ENCODE peak calls at places on chromosomes 2 and 18, in seven cellular contexts. N is right cardiac atrium; E is neural progenitor cell; M is CD4-positive, CD25-positive, alpha-beta regulatory T cell; Z is spleen; D is uterus; X is A673. J is an unnamed sample. For H3K4me1, the result is how much of the 10 kb centered on the place peaks cover.

GRCh38 chr2:226136739-226137138 is 662.9 kb downstream of the IRS1 start:
- DNase-seq in N (no peak), E (no peak), M (no peak), Z (peak), D (no peak), X (no peak), J (no peak)

GRCh38 chr2:104476563-104476988 is 377.3 kb upstream of the POU3F3 start:
- DNase-seq in N (no peak), E (no peak), M (no peak), Z (no peak), D (no peak), X (no peak), J (no peak)

GRCh38 chr18:54551590-54551989 is 39.5 kb upstream of the DYNAP start:
- DNase-seq in N (no peak), E (peak), M (no peak), Z (no peak), D (no peak), X (no peak), J (no peak)

GRCh38 chr2:15638720-15639119 is 47.1 kb downstream of the DDX1 start:
- DNase-seq in N (no peak), E (no peak), M (no peak), Z (no peak), D (no peak), X (no peak), J (no peak)

GRCh38 chr2:144480257-144480656 is 39.7 kb downstream of the ZEB2 start:
- DNase-seq in N (no peak), E (peak), M (no peak), Z (no peak), D (no peak), X (no peak), J (no peak)

GRCh38 chr2:205237524-205237923 is 444.8 kb upstream of the NRP2 start:
- DNase-seq in N (no peak), E (no peak), M (no peak), Z (no peak), D (no peak), X (no peak), J (no peak)

GRCh38 chr2:71790261-71791038 is 337.1 kb downstream of the DYSF start:
- DNase-seq in N (no peak), E (no peak), M (no peak), Z (peak), D (no peak), X (no peak), J (no peak)

GRCh38 chr2:216690451-216691209 is 4.7 kb downstream of the IGFBP5 start:
- DNase-seq in N (peak), E (peak), M (no peak), Z (no peak), D (peak), X (no peak), J (no peak)

GRCh38 chr2:56687169-56687568 is 503.4 kb downstream of the CCDC85A start:
- DNase-seq in N (no peak), E (no peak), M (no peak), Z (no peak), D (no peak), X (peak), J (no peak)

GRCh38 chr2:85887566-85888019 is 1.2 kb downstream of the ST3GAL5 start:
- DNase-seq in N (peak), E (peak), M (peak), Z (peak), D (peak), X (peak), J (peak)

GRCh38 chr2:197427204-197427603 is 7.6 kb downstream of the SF3B1 start:
- DNase-seq in N (no peak), E (no peak), M (no peak), Z (no peak), D (no peak), X (no peak), J (no peak)

GRCh38 chr2:109128466-109129355 is at the start of gene SH3RF3:
- DNase-seq in N (peak), E (peak), M (peak), Z (peak), D (peak), X (peak), J (peak)

GRCh38 chr2:131037398-131038257 is 55.6 kb downstream of the FAM168B start:
- DNase-seq in N (no peak), E (peak), M (no peak), Z (no peak), D (no peak), X (no peak), J (no peak)

GRCh38 chr2:42722328-42723190 is 41.4 kb downstream of the OXER1 start:
- DNase-seq in N (peak), E (peak), M (no peak), Z (no peak), D (peak), X (peak), J (peak)

GRCh38 chr2:196276421-196276820 is 105.0 kb upstream of the STK17B start:
- DNase-seq in N (no peak), E (no peak), M (no peak), Z (no peak), D (no peak), X (no peak), J (no peak)

DNA sequence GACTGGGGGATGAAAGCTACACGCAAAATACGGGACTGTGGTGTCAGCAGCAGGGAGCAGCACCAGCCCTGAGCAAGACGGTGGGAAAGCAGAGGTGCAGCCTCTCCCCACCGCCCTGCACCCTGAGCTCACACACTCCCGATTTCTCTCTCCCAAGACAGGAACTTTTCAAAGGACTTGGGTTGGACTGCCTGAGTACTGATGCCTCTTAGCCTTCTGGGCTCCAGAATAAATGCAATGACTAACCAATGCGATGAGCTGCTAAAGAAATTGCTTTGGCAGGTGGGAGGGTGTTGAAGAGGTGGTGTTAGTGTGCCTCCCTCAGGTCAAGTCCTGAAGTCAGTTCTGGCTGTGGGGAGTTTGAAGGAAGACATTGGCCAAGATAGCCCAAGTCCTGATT is 9.6 kb downstream of the TRIM54 start:
- DNase-seq in N (no peak), E (peak), M (no peak), Z (no peak), D (no peak), X (no peak), J (no peak)
- H3K4me1 ChIP-seq in N (under half), E (under half), M (under half), Z (under half), D (under half), X (under half), J (under half)

DNA sequence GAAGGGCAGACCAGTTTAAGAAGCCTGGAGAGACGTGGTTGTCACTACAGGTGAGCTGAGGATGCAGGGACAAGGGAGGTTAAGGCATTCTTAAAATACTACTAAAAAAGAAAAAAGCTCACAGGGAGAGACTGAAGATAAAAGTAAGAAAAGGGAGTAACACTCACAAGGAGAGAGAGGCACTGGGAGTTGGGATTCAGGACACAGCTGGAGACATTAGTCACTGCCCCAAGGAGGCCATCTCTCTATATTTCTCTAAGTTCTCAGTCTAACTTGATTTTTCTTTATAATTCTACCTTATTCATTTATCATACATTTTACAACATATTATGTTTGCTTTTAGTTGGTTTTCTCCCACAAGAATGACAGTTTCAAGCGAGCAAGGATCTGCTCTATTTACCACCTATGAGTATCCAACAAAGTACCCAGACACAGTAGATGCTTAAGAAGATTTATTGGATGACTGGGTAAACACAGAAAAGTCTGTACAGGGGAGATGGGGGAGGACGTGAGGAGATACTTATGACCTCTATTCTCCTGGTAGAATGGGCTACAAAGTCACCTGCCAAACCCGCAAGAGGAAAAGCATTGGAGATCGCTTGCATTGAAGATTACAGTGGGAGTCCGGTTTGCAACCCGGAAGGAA is 2.2 kb downstream of the SERPINE2 start:
- DNase-seq in N (no peak), E (no peak), M (no peak), Z (no peak), D (no peak), X (peak), J (no peak)
- H3K4me3 ChIP-seq in N (no peak), E (no peak), M (no peak), Z (no peak), D (no peak), X (peak), J (no peak)

DNA sequence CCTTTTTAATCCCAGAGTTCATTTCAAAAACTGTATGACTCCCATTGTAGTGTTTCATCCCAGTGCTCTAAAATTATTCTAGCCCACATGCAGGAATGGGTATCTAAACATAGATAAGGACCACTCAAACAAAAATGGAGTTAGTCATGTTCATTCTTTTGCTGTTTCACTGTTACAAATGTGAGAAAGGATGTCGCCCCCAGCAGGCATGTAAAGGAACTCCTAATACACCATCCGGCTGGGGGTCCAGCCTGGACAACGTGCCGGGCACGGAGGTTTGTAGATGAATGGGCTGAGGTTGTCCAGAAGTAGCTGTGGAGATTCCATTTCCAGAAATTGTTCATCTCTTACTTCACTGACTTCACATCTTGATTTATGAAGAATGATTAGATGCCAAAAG is 101.9 kb upstream of the RAB12 start:
- DNase-seq in N (no peak), E (peak), M (no peak), Z (no peak), D (no peak), X (peak), J (no peak)
- H3K27ac ChIP-seq in N (no peak), E (no peak), M (no peak), Z (no peak), D (no peak), X (no peak), J (no peak)

GRCh38 chr2:203584784-203585183 is 49.7 kb upstream of the RAPH1 start:
- DNase-seq in N (no peak), E (no peak), M (no peak), Z (no peak), D (no peak), X (no peak), J (no peak)
- H3K4me1 ChIP-seq in N (under half), E (under half), M (under half), Z (under half), D (under half), X (under half), J (under half)

J was measured in upper lobe of right lung.